ENCODE peak calls at places on chromosomes 7 and 10, in seven cellular contexts. M is CD8-positive, alpha-beta T cell; E is right lobe of liver; N is IMR-90; O is tibial artery; X is epithelial cell of esophagus; R is uterus. Z is an unnamed sample.

GRCh38 chr10:119336599-119336998 is 129.2 kb downstream of the GRK5 start:
- DNase-seq in M (no peak), E (no peak), N (no peak), O (no peak), X (no peak), R (no peak), Z (no peak)

GRCh38 chr7:155796381-155797261 is 15.6 kb downstream of the SHH start:
- DNase-seq in M (peak), E (peak), N (no peak), O (peak), X (peak), R (peak), Z (no peak)

GRCh38 chr7:127588697-127589482 is 679 bp downstream of the ARF5 start:
- DNase-seq in M (peak), E (peak), N (peak), O (no peak), X (peak), R (peak), Z (no peak)

GRCh38 chr7:150435390-150436073 is 14.9 kb upstream of the GIMAP8 start:
- DNase-seq in M (no peak), E (no peak), N (no peak), O (peak), X (no peak), R (no peak), Z (no peak)

GRCh38 chr10:72277340-72277995 is 3.7 kb downstream of the DDIT4 start:
- DNase-seq in M (no peak), E (no peak), N (peak), O (no peak), X (no peak), R (no peak), Z (no peak)

GRCh38 chr7:12281026-12281425 is 69.9 kb downstream of the TMEM106B start:
- DNase-seq in M (no peak), E (no peak), N (peak), O (no peak), X (peak), R (no peak), Z (no peak)

GRCh38 chr10:11560076-11560709 is 51.3 kb downstream of the USP6NL start:
- DNase-seq in M (no peak), E (no peak), N (peak), O (no peak), X (no peak), R (no peak), Z (no peak)

GRCh38 chr7:140390466-140391190 is 7.7 kb downstream of the SLC37A3 start:
- DNase-seq in M (no peak), E (no peak), N (peak), O (no peak), X (no peak), R (no peak), Z (no peak)

GRCh38 chr10:16948335-16948734 is 131.1 kb upstream of the RSU1 start:
- DNase-seq in M (peak), E (no peak), N (no peak), O (no peak), X (no peak), R (no peak), Z (no peak)

GRCh38 chr10:22003964-22004281 is 393 bp upstream of the DNAJC1 start:
- DNase-seq in M (no peak), E (no peak), N (no peak), O (no peak), X (no peak), R (no peak), Z (no peak)

GRCh38 chr7:101532000-101532399 is 97.1 kb downstream of the MYL10 start:
- DNase-seq in M (no peak), E (no peak), N (no peak), O (no peak), X (no peak), R (no peak), Z (no peak)

GRCh38 chr7:22296916-22297315 is 60.0 kb downstream of the RAPGEF5 start:
- DNase-seq in M (no peak), E (no peak), N (no peak), O (no peak), X (no peak), R (no peak), Z (no peak)

GRCh38 chr7:24381919-24382505 is 98.0 kb downstream of the NPY start:
- DNase-seq in M (no peak), E (no peak), N (no peak), O (no peak), X (peak), R (no peak), Z (no peak)

GRCh38 chr10:128527730-128528129 is 401.5 kb upstream of the MKI67 start:
- DNase-seq in M (no peak), E (no peak), N (no peak), O (no peak), X (no peak), R (no peak), Z (no peak)

GRCh38 chr10:123229927-123230630 is 75.9 kb downstream of the BUB3 start:
- DNase-seq in M (no peak), E (no peak), N (no peak), O (no peak), X (peak), R (no peak), Z (peak)

GRCh38 chr7:157875230-157876179 is 538.7 kb downstream of the DNAJB6 start:
- DNase-seq in M (peak), E (no peak), N (no peak), O (no peak), X (no peak), R (no peak), Z (no peak)

GRCh38 chr7:45451636-45452035 is 122.5 kb upstream of the ADCY1 start:
- DNase-seq in M (no peak), E (no peak), N (no peak), O (no peak), X (peak), R (no peak), Z (no peak)

GRCh38 chr10:101052285-101052684 is 9.5 kb upstream of the KAZALD1 start:
- DNase-seq in M (no peak), E (no peak), N (peak), O (peak), X (peak), R (no peak), Z (no peak)

GRCh38 chr10:12333382-12334185 is 15.8 kb upstream of the CAMK1D start:
- DNase-seq in M (peak), E (peak), N (peak), O (peak), X (peak), R (peak), Z (peak)

GRCh38 chr10:47031953-47032465 is 120.8 kb downstream of the PTPN20 start:
- DNase-seq in M (no peak), E (no peak), N (peak), O (peak), X (peak), R (no peak), Z (peak)

GRCh38 chr10:71835671-71836593 is 15.1 kb downstream of the PSAP start:
- DNase-seq in M (no peak), E (peak), N (peak), O (peak), X (no peak), R (peak), Z (peak)

GRCh38 chr7:81361769-81362168 is 408.1 kb downstream of the HGF start:
- DNase-seq in M (no peak), E (no peak), N (no peak), O (no peak), X (no peak), R (no peak), Z (no peak)

GRCh38 chr10:47456096-47456485 is 27.8 kb downstream of the ANXA8 start:
- DNase-seq in M (no peak), E (no peak), N (no peak), O (no peak), X (no peak), R (no peak), Z (peak)

GRCh38 chr7:115779561-115779960 is 251.0 kb downstream of the TFEC start:
- DNase-seq in M (no peak), E (no peak), N (peak), O (no peak), X (peak), R (no peak), Z (no peak)

GRCh38 chr10:57898231-57898630 is 369.5 kb downstream of the IPMK start:
- DNase-seq in M (no peak), E (no peak), N (no peak), O (no peak), X (peak), R (no peak), Z (no peak)

GRCh38 chr10:1372212-1372611 is 316.0 kb downstream of the WDR37 start:
- DNase-seq in M (no peak), E (no peak), N (no peak), O (no peak), X (no peak), R (no peak), Z (no peak)

GRCh38 chr7:1549357-1550004 is 6.5 kb downstream of the TMEM184A start:
- DNase-seq in M (no peak), E (no peak), N (no peak), O (no peak), X (no peak), R (no peak), Z (no peak)

GRCh38 chr10:67923551-67923950 is 39.1 kb downstream of the SIRT1 start:
- DNase-seq in M (no peak), E (no peak), N (no peak), O (no peak), X (peak), R (no peak), Z (no peak)

GRCh38 chr7:7613210-7613609 is 27.3 kb upstream of the UMAD1 start:
- DNase-seq in M (no peak), E (no peak), N (no peak), O (no peak), X (no peak), R (no peak), Z (no peak)

GRCh38 chr7:12403287-12404181 is at the start of gene VWDE:
- DNase-seq in M (peak), E (peak), N (no peak), O (no peak), X (peak), R (no peak), Z (no peak)

GRCh38 chr10:44369851-44370250 is 15.0 kb downstream of the CXCL12 start:
- DNase-seq in M (no peak), E (no peak), N (peak), O (no peak), X (no peak), R (no peak), Z (no peak)

GRCh38 chr7:138625849-138626230 is 75.3 kb downstream of the SVOPL start:
- DNase-seq in M (peak), E (no peak), N (no peak), O (no peak), X (no peak), R (no peak), Z (no peak)

GRCh38 chr10:77820349-77820748 is 106.2 kb downstream of the DLG5 start:
- DNase-seq in M (no peak), E (no peak), N (peak), O (no peak), X (peak), R (no peak), Z (no peak)

GRCh38 chr7:127782075-127782474 is 130.1 kb downstream of the SND1 start:
- DNase-seq in M (no peak), E (no peak), N (no peak), O (no peak), X (no peak), R (no peak), Z (no peak)

GRCh38 chr10:129101232-129101980 is 365.6 kb upstream of the MGMT start:
- DNase-seq in M (peak), E (no peak), N (no peak), O (no peak), X (no peak), R (no peak), Z (no peak)

GRCh38 chr7:107563072-107563760 is 504 bp downstream of the COG5 start:
- DNase-seq in M (no peak), E (no peak), N (peak), O (peak), X (no peak), R (no peak), Z (no peak)

GRCh38 chr7:5699467-5699866 is 82.0 kb downstream of the RNF216 start:
- DNase-seq in M (no peak), E (no peak), N (peak), O (no peak), X (no peak), R (no peak), Z (no peak)

GRCh38 chr10:128526793-128527375 is 400.7 kb upstream of the MKI67 start:
- DNase-seq in M (no peak), E (no peak), N (no peak), O (no peak), X (no peak), R (peak), Z (no peak)

GRCh38 chr7:29297194-29297890 is 102.8 kb downstream of the CHN2 start:
- DNase-seq in M (no peak), E (no peak), N (no peak), O (no peak), X (no peak), R (no peak), Z (no peak)
- TF ChIP-seq CTCF in M (no peak), E (no peak), N (no peak), O (no peak), X (no peak), R (no peak), Z (peak)

GRCh38 chr7:95191793-95192192 is 132.5 kb downstream of the PON1 start:
- DNase-seq in M (no peak), E (no peak), N (no peak), O (no peak), X (no peak), R (no peak), Z (no peak)

GRCh38 chr7:95190515-95190914 is 133.8 kb downstream of the PON1 start:
- DNase-seq in M (no peak), E (no peak), N (no peak), O (no peak), X (peak), R (no peak), Z (no peak)
- TF ChIP-seq CTCF in M (no peak), E (no peak), N (no peak), O (no peak), X (peak), R (no peak), Z (no peak)

GRCh38 chr7:90952649-90952991 is 311.6 kb upstream of the FZD1 start:
- DNase-seq in M (no peak), E (no peak), N (no peak), O (no peak), X (no peak), R (no peak), Z (no peak)

GRCh38 chr7:90951986-90952648 is 312.1 kb upstream of the FZD1 start:
- DNase-seq in M (no peak), E (no peak), N (no peak), O (no peak), X (no peak), R (no peak), Z (no peak)

GRCh38 chr7:90948085-90948484 is 316.1 kb upstream of the FZD1 start:
- DNase-seq in M (no peak), E (no peak), N (no peak), O (no peak), X (no peak), R (no peak), Z (no peak)

GRCh38 chr7:90946711-90947501 is 317.3 kb upstream of the FZD1 start:
- DNase-seq in M (no peak), E (no peak), N (no peak), O (no peak), X (no peak), R (no peak), Z (no peak)

DNA sequence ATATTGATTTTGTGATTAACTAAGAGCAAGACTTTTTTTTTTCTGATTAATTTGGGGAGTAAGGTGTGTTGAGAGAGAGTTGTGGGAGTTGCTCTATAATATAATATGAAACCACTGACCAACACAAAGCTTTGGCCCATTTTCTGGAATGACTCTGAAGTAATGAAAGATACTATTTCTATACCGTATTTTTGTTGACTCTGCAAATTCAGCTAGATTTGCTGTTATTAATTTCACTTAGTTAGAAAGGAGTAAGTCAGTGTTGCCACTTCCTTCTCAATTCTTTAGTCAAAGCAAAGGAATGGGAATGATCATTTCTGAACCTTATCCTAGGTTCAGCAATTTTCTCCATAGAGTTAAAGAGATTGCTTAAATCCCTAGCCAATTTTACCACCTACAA is 313.0 kb upstream of the FZD1 start:
- DNase-seq in M (no peak), E (no peak), N (no peak), O (no peak), X (no peak), R (no peak), Z (no peak)
- TF ChIP-seq CTCF in M (no peak), E (no peak), N (no peak), O (no peak), X (no peak), R (no peak), Z (no peak)

DNA sequence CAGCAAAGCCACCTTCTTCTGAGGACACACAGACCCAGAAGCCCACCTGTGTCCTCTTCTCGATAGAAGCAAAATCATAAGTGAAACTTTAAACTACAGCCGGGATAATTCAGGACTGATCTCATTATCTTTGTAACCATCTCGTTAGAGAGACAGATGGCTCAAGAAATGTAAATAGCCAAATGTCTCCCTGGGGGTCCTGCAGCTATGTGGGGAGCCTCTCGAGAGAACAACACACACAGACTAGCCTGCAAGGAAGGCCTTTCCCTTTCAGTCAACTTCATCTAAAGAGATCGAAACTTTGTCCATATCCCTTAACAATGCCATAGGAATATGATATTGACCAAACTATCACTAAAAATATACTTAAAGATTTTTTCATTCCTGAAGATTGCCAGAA is 93.5 kb downstream of the VWC2 start:
- DNase-seq in M (no peak), E (no peak), N (no peak), O (no peak), X (no peak), R (no peak), Z (no peak)
- TF ChIP-seq CTCF in M (no peak), E (no peak), N (no peak), O (no peak), X (no peak), R (no peak), Z (no peak)

GRCh38 chr10:46024948-46025347 is 5.5 kb downstream of the NCOA4 start:
- DNase-seq in M (no peak), E (no peak), N (peak), O (no peak), X (no peak), R (no peak), Z (no peak)

GRCh38 chr10:46030091-46030937 is at the start of gene NCOA4:
- DNase-seq in M (peak), E (peak), N (peak), O (peak), X (peak), R (peak), Z (peak)

GRCh38 chr10:46031648-46032532 is 1.5 kb upstream of the NCOA4 start:
- DNase-seq in M (no peak), E (no peak), N (no peak), O (no peak), X (no peak), R (no peak), Z (no peak)

GRCh38 chr10:46026106-46026505 is 4.3 kb downstream of the NCOA4 start:
- DNase-seq in M (no peak), E (no peak), N (no peak), O (no peak), X (no peak), R (no peak), Z (no peak)

GRCh38 chr10:46028584-46029570 is 1.5 kb downstream of the NCOA4 start:
- DNase-seq in M (peak), E (no peak), N (peak), O (no peak), X (peak), R (no peak), Z (no peak)
- TF ChIP-seq CTCF in M (peak), E (peak), N (peak), O (peak), X (peak), R (peak), Z (peak)

DNA sequence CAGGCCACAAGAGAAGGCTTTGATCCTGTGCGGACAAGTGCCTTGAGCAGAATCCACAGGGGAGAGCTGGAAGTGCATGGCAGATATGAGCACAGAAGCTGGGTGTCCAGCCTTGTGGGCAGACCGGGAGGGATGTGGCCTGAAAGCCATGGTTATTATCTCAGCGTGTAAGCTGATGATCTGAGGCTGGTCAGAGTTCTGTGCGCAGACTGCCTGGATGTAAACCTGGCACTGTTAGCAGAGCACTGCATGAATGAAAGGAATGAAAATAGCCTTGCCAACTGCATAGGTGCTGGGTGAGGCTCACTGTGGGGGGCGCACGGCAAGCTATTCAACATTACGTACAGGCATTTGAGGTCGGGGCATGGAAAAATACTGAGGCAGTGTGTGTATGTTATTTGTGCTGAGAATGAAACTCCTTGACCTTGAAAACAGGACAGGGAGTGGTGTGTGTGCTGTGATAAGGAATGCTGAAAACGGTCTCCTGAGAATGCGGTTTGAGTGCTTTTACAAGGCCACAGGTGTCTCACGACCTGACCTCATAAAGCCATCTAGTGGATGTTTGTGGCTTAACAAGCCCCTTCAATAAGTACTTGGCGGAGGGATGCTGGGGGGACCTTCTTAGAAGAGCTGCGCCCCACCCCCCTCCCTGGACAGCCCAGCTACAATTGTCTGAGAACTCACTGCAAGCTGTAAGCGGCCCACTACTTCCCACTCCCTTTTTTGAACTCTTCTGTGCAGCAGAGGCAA is 18.7 kb downstream of the AKR1C1 start:
- DNase-seq in M (no peak), E (peak), N (peak), O (no peak), X (peak), R (peak), Z (no peak)
- TF ChIP-seq CTCF in M (no peak), E (peak), N (peak), O (no peak), X (peak), R (no peak), Z (peak)

GRCh38 chr7:151559557-151560183 is 40.0 kb upstream of the RHEB start:
- DNase-seq in M (no peak), E (no peak), N (no peak), O (no peak), X (no peak), R (no peak), Z (no peak)
- TF ChIP-seq CTCF in M (no peak), E (no peak), N (no peak), O (no peak), X (no peak), R (no peak), Z (no peak)

GRCh38 chr7:17474724-17475344 is 176.4 kb downstream of the AHR start:
- DNase-seq in M (no peak), E (no peak), N (no peak), O (no peak), X (no peak), R (no peak), Z (no peak)
- TF ChIP-seq CTCF in M (no peak), E (no peak), N (no peak), O (no peak), X (peak), R (no peak), Z (peak)

Z was measured in osteocyte.